ENCODE peak calls at places on chromosomes 3 and 15, in nine cellular contexts. R, X, O, Z, P, V, G, Y and U are unnamed samples.

GRCh38 chr3:182182531-182182968 is 470.8 kb downstream of the SOX2 start:
- DNase-seq in O (peak; percentile 22), V (no peak), P (no peak), G (no peak), Z (no peak), R (no peak), X (no peak), Y (no peak), U (peak; percentile 7)

GRCh38 chr3:117217355-117217754 is 507.8 kb downstream of the TUSC7 start:
- DNase-seq in G (no peak), Z (no peak), V (no peak), R (no peak), X (no peak), O (no peak), Y (no peak), P (no peak), U (no peak)

GRCh38 chr15:27743078-27743477 is 356.0 kb downstream of the OCA2 start:
- DNase-seq in R (no peak), G (no peak), O (no peak), X (no peak), Y (no peak), P (no peak), Z (no peak), V (no peak), U (no peak)

GRCh38 chr15:37262922-37263608 is 162.7 kb upstream of the MEIS2 start:
- DNase-seq in X (no peak), Z (no peak), R (no peak), Y (no peak), O (no peak), V (no peak), P (no peak), G (no peak), U (no peak)

GRCh38 chr3:47455806-47456452 is 19.8 kb downstream of the SCAP start:
- DNase-seq in O (no peak), G (no peak), Z (no peak), Y (no peak), P (no peak), X (no peak), R (no peak), V (no peak), U (no peak)

GRCh38 chr15:100772478-100773378 is 106.9 kb upstream of the ALDH1A3 start:
- DNase-seq in G (no peak), O (no peak), P (no peak), Z (no peak), X (peak; percentile 24), R (no peak), V (no peak), Y (no peak), U (no peak)

GRCh38 chr3:117887896-117888295 is 1146.8 kb downstream of the IGSF11 start:
- DNase-seq in Y (no peak), V (no peak), Z (no peak), P (no peak), R (no peak), X (no peak), G (no peak), O (no peak), U (no peak)

GRCh38 chr3:101123084-101123483 is 129.9 kb upstream of the ABI3BP start:
- DNase-seq in V (no peak), O (no peak), G (no peak), Z (no peak), R (no peak), P (no peak), X (no peak), Y (no peak), U (no peak)

GRCh38 chr3:128242818-128243601 is 89.7 kb downstream of the EEFSEC start:
- DNase-seq in Y (no peak), O (no peak), R (no peak), X (no peak), V (no peak), P (no peak), G (no peak), Z (no peak), U (no peak)

GRCh38 chr15:48119277-48119676 is 1.5 kb upstream of the SLC24A5 start:
- DNase-seq in Y (no peak), O (no peak), P (no peak), X (no peak), Z (no peak), R (no peak), G (no peak), V (no peak), U (no peak)

GRCh38 chr3:10753964-10754363 is 62.1 kb upstream of the SLC6A11 start:
- DNase-seq in X (no peak), G (no peak), O (no peak), R (no peak), Y (no peak), P (no peak), Z (no peak), V (peak; percentile 54), U (peak; percentile 18)

GRCh38 chr3:177676148-177676547 is 478.9 kb upstream of the TBL1XR1 start:
- DNase-seq in P (no peak), G (no peak), Y (no peak), R (no peak), V (no peak), O (no peak), Z (no peak), X (no peak), U (no peak)
- H3K4me1 ChIP-seq in P (peaks cover 42% of the 10 kb centered on the region), G (peaks cover 1% of the 10 kb centered on the region), Y (peaks cover 20% of the 10 kb centered on the region), R (peaks cover 8% of the 10 kb centered on the region), V (peaks cover 19% of the 10 kb centered on the region), O (no peaks in the 10 kb centered on the region), Z (peaks cover 7% of the 10 kb centered on the region), X (no peaks in the 10 kb centered on the region), U (no peaks in the 10 kb centered on the region)

GRCh38 chr3:148748323-148748722 is 50.6 kb downstream of the AGTR1 start:
- DNase-seq in V (no peak), Y (no peak), R (no peak), O (no peak), X (no peak), P (no peak), Z (no peak), G (no peak), U (no peak)
- TF ChIP-seq POLR2A in V (no peak), Y (no peak), R (no peak), O (no peak), X (no peak), P (no peak), Z (no peak), G (no peak), U (no peak)

DNA sequence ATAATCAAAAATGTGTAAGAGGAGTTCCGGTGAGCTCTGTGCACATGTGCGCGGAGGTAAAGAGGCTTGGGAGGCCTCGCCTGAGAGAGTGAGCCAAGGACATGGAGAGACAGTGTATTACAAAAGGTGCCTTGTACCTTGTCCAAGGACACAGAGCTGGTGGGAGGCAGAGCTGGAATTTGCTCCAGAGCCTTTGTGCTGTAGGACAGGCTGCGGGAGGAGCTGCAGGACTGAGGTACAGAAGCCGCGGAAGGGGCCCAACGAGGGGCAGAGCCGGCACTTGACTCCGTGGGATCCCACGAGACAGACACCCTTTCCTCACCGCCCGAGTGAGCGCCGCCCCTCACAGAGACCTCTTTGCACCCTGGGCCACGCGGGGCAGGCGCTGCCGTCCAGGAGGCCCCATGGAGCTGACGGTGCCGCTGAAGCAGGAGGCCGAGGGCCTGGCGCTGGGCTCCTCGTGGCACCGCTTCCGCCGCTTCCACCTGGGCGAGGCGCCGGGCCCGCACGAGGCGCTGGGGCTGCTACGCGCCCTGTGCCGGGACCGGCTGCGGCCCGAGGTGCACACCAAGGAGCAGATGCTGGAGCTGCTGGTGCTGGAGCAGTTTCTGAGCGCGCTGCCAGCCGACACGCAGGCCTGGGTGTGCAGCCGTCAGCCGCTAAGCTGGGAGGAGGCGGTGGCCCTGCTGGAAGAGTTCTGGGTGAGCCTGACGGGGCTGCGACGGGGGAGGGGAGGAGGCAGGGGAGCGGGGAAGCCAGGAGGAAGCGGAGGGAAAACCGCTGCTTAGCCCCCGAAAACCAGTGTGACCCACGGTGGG is 68.7 kb downstream of the SLTM start:
- DNase-seq in X (peak; percentile 53), O (no peak), G (peak; percentile 77), P (peak; percentile 33), V (peak; percentile 62), R (no peak), Y (no peak), Z (peak; percentile 35), U (peak; percentile 95)
- H3K4me1 ChIP-seq in X (no peaks in the 10 kb centered on the region), O (peaks cover 18% of the 10 kb centered on the region), G (peaks cover 9% of the 10 kb centered on the region), P (peaks cover 14% of the 10 kb centered on the region), V (peaks cover 9% of the 10 kb centered on the region), R (peaks cover 10% of the 10 kb centered on the region), Y (no peaks in the 10 kb centered on the region), Z (no peaks in the 10 kb centered on the region), U (peaks cover 34% of the 10 kb centered on the region)

GRCh38 chr15:95368211-95368610 is 962.3 kb upstream of the NR2F2 start:
- DNase-seq in G (no peak), V (no peak), Z (no peak), O (no peak), X (no peak), P (no peak), Y (no peak), R (no peak), U (no peak)

GRCh38 chr15:95362306-95362705 is 968.2 kb upstream of the NR2F2 start:
- DNase-seq in V (no peak), O (no peak), Z (no peak), Y (no peak), R (no peak), G (no peak), P (no peak), X (no peak), U (no peak)

GRCh38 chr15:95369202-95369601 is 961.3 kb upstream of the NR2F2 start:
- DNase-seq in Z (no peak), G (no peak), Y (no peak), R (no peak), O (no peak), V (no peak), X (no peak), P (no peak), U (no peak)

GRCh38 chr15:95363636-95364035 is 966.9 kb upstream of the NR2F2 start:
- DNase-seq in P (no peak), X (no peak), O (no peak), G (no peak), Y (no peak), Z (no peak), V (no peak), R (no peak), U (no peak)

DNA sequence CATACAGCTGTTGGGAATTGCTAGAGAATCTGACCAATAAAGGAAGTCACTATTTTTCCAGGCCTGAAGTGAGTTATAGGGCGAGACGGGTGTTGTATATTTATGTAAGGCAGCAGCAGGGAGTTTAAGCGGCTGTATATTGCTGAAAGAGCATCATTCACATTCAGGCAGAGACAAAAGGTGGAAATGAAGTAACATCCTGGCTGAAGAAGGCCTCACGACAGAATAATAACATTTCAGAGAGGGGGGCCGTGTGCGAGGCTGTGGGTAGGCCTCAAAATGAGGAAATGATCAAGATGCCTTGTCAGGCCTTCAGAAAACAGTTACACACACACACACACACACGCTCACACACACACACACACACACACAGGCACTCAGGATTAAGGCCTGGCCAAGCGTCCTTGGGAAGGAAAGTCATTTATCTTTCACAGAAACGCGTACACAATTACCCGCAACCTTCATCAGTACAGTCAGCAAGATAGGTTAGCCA is 964.8 kb upstream of the NR2F2 start:
- DNase-seq in X (no peak), V (peak; percentile 43), Y (no peak), P (no peak), R (no peak), G (no peak), Z (peak; percentile 33), O (no peak), U (no peak)
- TF ChIP-seq POLR2A in X (no peak), V (no peak), Y (no peak), P (no peak), R (no peak), G (no peak), Z (no peak), O (no peak), U (no peak)

DNA sequence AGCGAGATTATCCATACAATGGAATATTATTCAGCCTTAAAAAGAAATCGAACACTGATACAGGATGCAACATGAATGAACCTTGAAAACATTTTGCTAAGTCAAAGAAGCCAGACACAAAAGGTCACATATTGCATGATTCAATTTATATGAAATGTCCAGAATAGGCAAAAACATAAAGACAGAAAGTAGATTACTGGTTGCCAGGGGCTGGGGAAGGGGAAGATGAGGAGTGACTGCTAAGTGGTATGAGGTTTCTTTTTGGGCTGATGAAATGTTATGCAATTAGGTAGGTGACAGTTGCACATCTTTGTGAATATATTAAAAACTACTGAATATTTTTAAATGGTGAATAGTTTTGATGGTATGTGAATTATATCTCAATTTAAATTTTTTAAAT is 38.3 kb downstream of the LRRFIP2 start:
- DNase-seq in P (no peak), O (no peak), V (no peak), G (no peak), R (no peak), Z (no peak), X (no peak), Y (no peak), U (no peak)
- H3K4me1 ChIP-seq in P (peaks cover 36% of the 10 kb centered on the region), O (no peaks in the 10 kb centered on the region), V (peaks cover 26% of the 10 kb centered on the region), G (peaks cover 23% of the 10 kb centered on the region), R (peaks cover 9% of the 10 kb centered on the region), Z (no peaks in the 10 kb centered on the region), X (no peaks in the 10 kb centered on the region), Y (peaks cover 35% of the 10 kb centered on the region), U (peaks cover 29% of the 10 kb centered on the region)